ENCODE peak calls at places on chromosomes 12 and 14, in four cellular contexts. J is mucosa of descending colon, H is kidney epithelial cell, W is fibroblast of lung. B is an unnamed sample.

GRCh38 chr12:124436366-124436765 is 131.0 kb downstream of the NCOR2 start:
- DNase-seq in J (no peak), H (no peak), W (no peak), B (no peak)

GRCh38 chr12:25556136-25556535 is 3.1 kb upstream of the LMNTD1 start:
- DNase-seq in J (no peak), H (no peak), W (no peak), B (no peak)

GRCh38 chr12:26530461-26530860 is 302.5 kb downstream of the ITPR2 start:
- DNase-seq in J (no peak), H (no peak), W (no peak), B (no peak)

GRCh38 chr12:105226219-105226618 is 9.8 kb downstream of the APPL2 start:
- DNase-seq in J (no peak), H (no peak), W (peak), B (peak)

GRCh38 chr14:104036250-104036649 is 49.2 kb upstream of the ASPG start:
- DNase-seq in J (no peak), H (no peak), W (no peak), B (no peak)

GRCh38 chr12:93595336-93595735 is 22.9 kb downstream of the SOCS2 start:
- DNase-seq in J (no peak), H (no peak), W (no peak), B (no peak)

GRCh38 chr12:113154351-113154973 is 4.9 kb downstream of the CFAP73 start:
- DNase-seq in J (peak), H (no peak), W (peak), B (peak)

GRCh38 chr12:96081596-96081995 is 46.2 kb upstream of the LTA4H start:
- DNase-seq in J (no peak), H (no peak), W (no peak), B (no peak)

GRCh38 chr14:75442642-75443041 is 14.8 kb downstream of the JDP2 start:
- DNase-seq in J (no peak), H (no peak), W (no peak), B (peak)

GRCh38 chr14:22882529-22883190 is 362 bp upstream of the REM2 start:
- DNase-seq in J (no peak), H (no peak), W (peak), B (peak)

GRCh38 chr14:44756577-44756976 is 205.2 kb downstream of the KLHL28 start:
- DNase-seq in J (no peak), H (no peak), W (no peak), B (no peak)

GRCh38 chr12:4270670-4271432 is 2.7 kb upstream of the CCND2 start:
- DNase-seq in J (peak), H (no peak), W (peak), B (no peak)

GRCh38 chr14:63604626-63605025 is 37.0 kb downstream of the WDR89 start:
- DNase-seq in J (no peak), H (no peak), W (no peak), B (no peak)

GRCh38 chr12:42332301-42332894 is 6.4 kb downstream of the PPHLN1 start:
- DNase-seq in J (no peak), H (no peak), W (peak), B (peak)

GRCh38 chr12:129887047-129887568 is 16.7 kb downstream of the TMEM132D start:
- DNase-seq in J (no peak), H (peak), W (no peak), B (peak)

GRCh38 chr14:85565862-85566296 is 35.9 kb downstream of the FLRT2 start:
- DNase-seq in J (no peak), H (peak), W (peak), B (peak)

GRCh38 chr12:1091350-1091749 is 100.3 kb downstream of the ERC1 start:
- DNase-seq in J (no peak), H (no peak), W (no peak), B (no peak)

GRCh38 chr14:47332939-47333338 is 342.5 kb downstream of the MDGA2 start:
- DNase-seq in J (no peak), H (no peak), W (no peak), B (no peak)

GRCh38 chr14:24362241-24362960 is 5.6 kb upstream of the NFATC4 start:
- DNase-seq in J (no peak), H (no peak), W (no peak), B (peak)

GRCh38 chr14:70635971-70636595 is 5.6 kb upstream of the TTC9 start:
- DNase-seq in J (no peak), H (no peak), W (no peak), B (no peak)

GRCh38 chr14:56482306-56482705 is 97.3 kb upstream of the TMEM260 start:
- DNase-seq in J (no peak), H (no peak), W (peak), B (no peak)

GRCh38 chr14:54703724-54704123 is 136.8 kb downstream of the SAMD4A start:
- DNase-seq in J (no peak), H (no peak), W (no peak), B (no peak)

GRCh38 chr12:80189241-80189640 is 89.9 kb downstream of the OTOGL start:
- DNase-seq in J (no peak), H (no peak), W (peak), B (peak)

GRCh38 chr12:80187660-80188090 is 88.3 kb downstream of the OTOGL start:
- DNase-seq in J (no peak), H (no peak), W (peak), B (peak)

GRCh38 chr12:80188566-80188965 is 89.2 kb downstream of the OTOGL start:
- DNase-seq in J (no peak), H (no peak), W (peak), B (no peak)

GRCh38 chr12:80183939-80184338 is 84.6 kb downstream of the OTOGL start:
- DNase-seq in J (no peak), H (no peak), W (peak), B (peak)

GRCh38 chr12:80186727-80187217 is 87.4 kb downstream of the OTOGL start:
- DNase-seq in J (no peak), H (peak), W (peak), B (peak)
- H3K4me3 ChIP-seq in J (no peak), H (no peak), W (no peak), B (peak)

GRCh38 chr14:97005908-97006307 is 208.7 kb downstream of the VRK1 start:
- DNase-seq in J (no peak), H (no peak), W (no peak), B (no peak)

GRCh38 chr14:97013878-97014277 is 216.7 kb downstream of the VRK1 start:
- DNase-seq in J (no peak), H (no peak), W (no peak), B (no peak)

GRCh38 chr14:97010491-97011160 is 213.4 kb downstream of the VRK1 start:
- DNase-seq in J (no peak), H (no peak), W (no peak), B (no peak)
- TF ChIP-seq CTCF in J (no peak), H (no peak), W (no peak), B (no peak)

DNA sequence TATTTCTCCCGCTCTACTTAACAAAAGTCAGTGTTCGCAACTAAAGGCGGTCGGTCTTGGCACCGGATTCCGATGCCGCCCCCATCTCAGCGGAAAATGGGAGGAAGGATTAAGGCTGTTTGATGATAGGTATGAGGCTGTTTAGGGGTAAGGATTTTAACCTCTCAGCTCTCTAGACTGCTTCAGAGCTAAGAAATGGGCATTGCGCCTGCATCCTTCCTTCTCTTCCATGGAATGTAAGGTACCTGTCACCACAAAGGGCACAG is 1.4 kb downstream of the COCH start:
- DNase-seq in J (no peak), H (no peak), W (no peak), B (no peak)
- H3K4me3 ChIP-seq in J (no peak), H (no peak), W (no peak), B (no peak)

GRCh38 chr14:100708349-100709217 is 18.1 kb upstream of the DLK1 start:
- DNase-seq in J (peak), H (no peak), W (peak), B (no peak)
- TF ChIP-seq CTCF in J (peak), H (peak), W (no peak), B (no peak)

DNA sequence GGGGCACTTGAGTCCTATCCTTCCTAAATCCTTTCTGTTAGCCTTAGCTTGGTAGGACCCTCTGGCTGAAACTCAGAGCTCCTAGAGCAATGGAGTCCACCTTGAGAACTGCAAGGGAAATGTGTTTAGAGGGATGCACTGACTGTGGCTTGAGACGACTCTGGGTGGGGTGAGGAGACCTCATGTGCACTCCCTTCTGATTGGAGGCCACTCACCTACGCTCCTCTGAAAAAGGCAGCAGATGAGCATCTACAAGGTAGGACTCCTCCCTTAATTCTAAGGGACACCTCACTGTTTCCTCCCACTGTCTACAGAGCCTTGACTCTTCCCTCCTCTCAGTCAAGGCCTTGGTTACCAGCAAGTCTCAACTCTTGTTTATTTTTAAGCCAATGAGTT is 1.0 kb downstream of the MAP3K12 start:
- DNase-seq in J (no peak), H (no peak), W (no peak), B (no peak)
- H3K4me3 ChIP-seq in J (no peak), H (no peak), W (peak), B (peak)

B was measured in AG10803.